ENCODE peak calls at places on chromosomes 3 and 15, in four cellular contexts. One of them, this sample, is unnamed.

GRCh38 chr15:47768730-47769129 is 51.4 kb downstream of the SEMA6D start:
- DNase-seq in K562: no peak
- DNase-seq in HL-60: no peak
- DNase-seq in GM12878: no peak
- DNase-seq in this sample: no peak

GRCh38 chr15:70936326-70936725 is 43.7 kb downstream of the LRRC49 start:
- DNase-seq in K562: no peak
- DNase-seq in HL-60: no peak
- DNase-seq in GM12878: no peak
- DNase-seq in this sample: no peak

GRCh38 chr3:169675091-169675490 is 11.6 kb upstream of the MECOM start:
- DNase-seq in K562: no peak
- DNase-seq in HL-60: no peak
- DNase-seq in GM12878: no peak
- DNase-seq in this sample: no peak

GRCh38 chr3:180059351-180059750 is 22.6 kb upstream of the PEX5L start:
- DNase-seq in K562: no peak
- DNase-seq in HL-60: no peak
- DNase-seq in GM12878: no peak
- DNase-seq in this sample: no peak

GRCh38 chr15:53611145-53611920 is 148.1 kb downstream of the WDR72 start:
- DNase-seq in K562: no peak
- DNase-seq in HL-60: no peak
- DNase-seq in GM12878: no peak
- DNase-seq in this sample: no peak

GRCh38 chr15:74226761-74227540 is 9.2 kb upstream of the CCDC33 start:
- DNase-seq in K562: no peak
- DNase-seq in HL-60: no peak
- DNase-seq in GM12878: no peak
- DNase-seq in this sample: no peak

GRCh38 chr3:119810018-119810435 is 28.1 kb downstream of the NR1I2 start:
- DNase-seq in K562: no peak
- DNase-seq in HL-60: peak
- DNase-seq in GM12878: peak
- DNase-seq in this sample: peak

GRCh38 chr3:112979244-112979832 is 4.4 kb upstream of the CD200R1 start:
- DNase-seq in K562: peak
- DNase-seq in HL-60: peak
- DNase-seq in GM12878: no peak
- DNase-seq in this sample: no peak

GRCh38 chr3:152471814-152472605 is 203.3 kb downstream of the MBNL1 start:
- DNase-seq in K562: peak
- DNase-seq in HL-60: peak
- DNase-seq in GM12878: peak
- DNase-seq in this sample: no peak

GRCh38 chr3:152470893-152471292 is 202.2 kb downstream of the MBNL1 start:
- DNase-seq in K562: no peak
- DNase-seq in HL-60: no peak
- DNase-seq in GM12878: no peak
- DNase-seq in this sample: no peak

GRCh38 chr3:152470095-152470494 is 201.4 kb downstream of the MBNL1 start:
- DNase-seq in K562: no peak
- DNase-seq in HL-60: no peak
- DNase-seq in GM12878: no peak
- DNase-seq in this sample: no peak

GRCh38 chr3:152469238-152470025 is 200.7 kb downstream of the MBNL1 start:
- DNase-seq in K562: no peak
- DNase-seq in HL-60: no peak
- DNase-seq in GM12878: no peak
- DNase-seq in this sample: no peak

DNA sequence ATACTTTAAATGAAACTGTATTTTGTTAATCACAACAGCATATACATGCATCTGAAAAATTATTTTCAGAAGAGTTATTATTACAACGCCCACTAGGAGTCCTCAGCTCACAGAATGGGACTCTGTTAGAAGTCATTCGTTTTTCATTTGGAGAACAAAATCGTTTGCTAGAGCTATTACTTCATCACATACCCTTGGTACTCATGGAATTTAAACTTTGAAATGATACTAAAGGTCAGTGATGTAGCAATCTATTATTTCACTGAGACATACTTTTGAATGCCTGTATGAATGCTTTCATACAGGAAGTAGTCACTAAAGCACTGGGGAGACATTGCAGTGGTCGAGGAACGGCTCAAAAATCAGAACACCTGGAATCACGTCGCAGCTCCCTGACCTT is 198.1 kb downstream of the MBNL1 start:
- DNase-seq in K562: no peak
- DNase-seq in HL-60: no peak
- DNase-seq in GM12878: no peak
- DNase-seq in this sample: no peak
- TF ChIP-seq SPI1 in K562: no peak
- TF ChIP-seq SPI1 in HL-60: no peak
- TF ChIP-seq SPI1 in GM12878: no peak
- TF ChIP-seq SPI1 in this sample: no peak

GRCh38 chr3:66494964-66495581 is 5.7 kb downstream of the LRIG1 start:
- DNase-seq in K562: no peak
- DNase-seq in HL-60: no peak
- DNase-seq in GM12878: no peak
- DNase-seq in this sample: no peak

GRCh38 chr3:66493464-66494099 is 7.2 kb downstream of the LRIG1 start:
- DNase-seq in K562: no peak
- DNase-seq in HL-60: no peak
- DNase-seq in GM12878: no peak
- DNase-seq in this sample: no peak

GRCh38 chr3:66496731-66497130 is 4.1 kb downstream of the LRIG1 start:
- DNase-seq in K562: no peak
- DNase-seq in HL-60: no peak
- DNase-seq in GM12878: no peak
- DNase-seq in this sample: no peak

GRCh38 chr3:66497288-66497972 is 3.4 kb downstream of the LRIG1 start:
- DNase-seq in K562: no peak
- DNase-seq in HL-60: no peak
- DNase-seq in GM12878: no peak
- DNase-seq in this sample: no peak

GRCh38 chr3:66495633-66496032 is 5.2 kb downstream of the LRIG1 start:
- DNase-seq in K562: no peak
- DNase-seq in HL-60: no peak
- DNase-seq in GM12878: no peak
- DNase-seq in this sample: no peak
- TF ChIP-seq SPI1 in K562: no peak
- TF ChIP-seq SPI1 in HL-60: no peak
- TF ChIP-seq SPI1 in GM12878: no peak
- TF ChIP-seq SPI1 in this sample: no peak

GRCh38 chr3:125160911-125161371 is 51.6 kb downstream of the SLC12A8 start:
- DNase-seq in K562: no peak
- DNase-seq in HL-60: no peak
- DNase-seq in GM12878: no peak
- DNase-seq in this sample: no peak
- TF ChIP-seq SPI1 in K562: no peak
- TF ChIP-seq SPI1 in HL-60: no peak
- TF ChIP-seq SPI1 in GM12878: no peak
- TF ChIP-seq SPI1 in this sample: no peak

GRCh38 chr3:141465221-141465620 is 21.6 kb upstream of the RASA2 start:
- DNase-seq in K562: no peak
- DNase-seq in HL-60: no peak
- DNase-seq in GM12878: no peak
- DNase-seq in this sample: no peak
- TF ChIP-seq SPI1 in K562: no peak
- TF ChIP-seq SPI1 in HL-60: no peak
- TF ChIP-seq SPI1 in GM12878: no peak
- TF ChIP-seq SPI1 in this sample: no peak

GRCh38 chr3:195853930-195854478 is 42.3 kb upstream of the MUC4 start:
- DNase-seq in K562: no peak
- DNase-seq in HL-60: no peak
- DNase-seq in GM12878: no peak
- DNase-seq in this sample: no peak

GRCh38 chr3:195854628-195855300 is 43.0 kb upstream of the MUC4 start:
- DNase-seq in K562: no peak
- DNase-seq in HL-60: no peak
- DNase-seq in GM12878: no peak
- DNase-seq in this sample: no peak

GRCh38 chr3:195855471-195856409 is 44.0 kb upstream of the MUC4 start:
- DNase-seq in K562: no peak
- DNase-seq in HL-60: no peak
- DNase-seq in GM12878: no peak
- DNase-seq in this sample: no peak

GRCh38 chr3:195859061-195859845 is 47.5 kb upstream of the MUC4 start:
- DNase-seq in K562: peak
- DNase-seq in HL-60: peak
- DNase-seq in GM12878: no peak
- DNase-seq in this sample: peak

DNA sequence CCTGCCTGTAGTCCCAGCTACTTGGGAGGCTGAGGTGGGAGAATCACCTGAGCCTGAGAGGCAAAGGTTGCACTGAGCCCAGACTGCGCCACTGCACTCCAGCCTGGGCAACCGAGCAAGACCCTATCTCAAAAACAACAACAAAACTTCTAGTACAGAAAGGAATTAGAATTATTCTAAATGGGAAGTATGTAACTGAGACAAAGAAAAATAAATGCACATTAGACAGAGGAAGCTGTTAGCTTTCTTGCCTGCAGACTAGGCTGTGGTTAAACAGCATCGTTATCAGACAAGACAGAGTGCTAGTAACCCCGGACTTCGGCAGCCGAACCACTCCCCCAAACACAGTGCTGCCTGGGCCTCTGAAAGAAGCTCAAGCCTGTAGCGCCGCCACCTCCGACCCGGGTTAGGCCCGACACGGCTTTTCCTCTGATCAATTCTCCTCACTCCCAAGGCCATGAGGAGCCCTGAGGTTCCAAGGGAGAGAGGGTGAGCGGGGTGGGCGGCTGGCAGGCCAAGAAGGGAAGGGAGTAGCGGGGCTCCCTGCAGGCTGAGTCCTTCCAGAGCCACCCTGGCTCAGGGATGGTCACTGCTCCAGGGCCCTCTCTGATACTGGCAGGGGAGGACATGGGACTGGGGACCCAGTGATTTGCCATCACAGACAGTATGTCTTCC is 44.8 kb upstream of the MUC4 start:
- DNase-seq in K562: peak
- DNase-seq in HL-60: peak
- DNase-seq in GM12878: no peak
- DNase-seq in this sample: no peak
- TF ChIP-seq SPI1 in K562: no peak
- TF ChIP-seq SPI1 in HL-60: no peak
- TF ChIP-seq SPI1 in GM12878: no peak
- TF ChIP-seq SPI1 in this sample: no peak